ENCODE peak calls at places on chromosomes 4 and X, in eight cellular contexts. Y, B, R, O, M, E, W and G are unnamed samples.

GRCh38 chr4:138927065-138927464 is 88.5 kb upstream of the NOCT start:
- DNase-seq in W (no peak), E (no peak), O (no peak), M (no peak), B (no peak), Y (no peak), R (no peak), G (no peak)

GRCh38 chrX:15343075-15343476 is 7.8 kb upstream of the PIGA start:
- DNase-seq in W (no peak), E (no peak), Y (no peak), B (no peak), M (peak; percentile 61), O (no peak), R (no peak), G (no peak)

GRCh38 chr4:137530176-137530575 is 2.1 kb downstream of the PCDH18 start:
- DNase-seq in B (no peak), W (no peak), E (no peak), O (no peak), R (no peak), Y (no peak), M (peak; percentile 91), G (peak; percentile 42)

GRCh38 chrX:46791927-46792825 is 33.3 kb upstream of the SLC9A7 start:
- DNase-seq in B (peak; percentile 78), R (peak; percentile 73), W (peak; percentile 4), Y (peak; percentile 72), M (peak; percentile 93), O (no peak), E (no peak), G (peak; percentile 92)

GRCh38 chr4:146134761-146135160 is 40.8 kb upstream of the LSM6 start:
- DNase-seq in B (no peak), E (peak; percentile 78), W (peak; percentile 10), O (peak; percentile 16), Y (no peak), M (no peak), R (no peak), G (peak; percentile 56)

GRCh38 chr4:162853788-162854187 is 312.9 kb downstream of the NAF1 start:
- DNase-seq in E (no peak), Y (no peak), B (no peak), M (no peak), O (no peak), W (no peak), R (no peak), G (no peak)

GRCh38 chr4:105208556-105208955 is 61.9 kb downstream of the TET2 start:
- DNase-seq in Y (no peak), O (no peak), E (no peak), R (no peak), M (no peak), B (no peak), W (no peak), G (no peak)

GRCh38 chr4:14719053-14719452 is 283.2 kb upstream of the CPEB2 start:
- DNase-seq in O (no peak), E (no peak), M (peak; percentile 12), Y (no peak), B (peak; percentile 70), W (no peak), R (no peak), G (peak; percentile 91)

GRCh38 chr4:106092361-106093040 is 197.2 kb downstream of the NPNT start:
- DNase-seq in B (no peak), R (no peak), M (no peak), W (no peak), E (no peak), O (no peak), Y (no peak), G (no peak)

GRCh38 chrX:69065451-69065850 is 99.8 kb downstream of the PJA1 start:
- DNase-seq in R (no peak), O (no peak), Y (peak; percentile 32), M (peak; percentile 13), B (peak; percentile 52), E (no peak), W (no peak), G (no peak)

GRCh38 chrX:110086162-110086915 is 83.4 kb downstream of the TMEM164 start:
- DNase-seq in B (no peak), E (no peak), M (peak; percentile 23), R (no peak), Y (no peak), W (no peak), O (no peak), G (peak; percentile 21)

GRCh38 chr4:38058186-38058585 is 98.0 kb downstream of the PTTG2 start:
- DNase-seq in M (no peak), W (no peak), E (no peak), B (peak; percentile 43), O (no peak), R (no peak), Y (no peak), G (no peak)

GRCh38 chr4:1244978-1245471 is 3.9 kb downstream of the CTBP1 start:
- DNase-seq in M (no peak), B (peak; percentile 81), Y (no peak), O (no peak), E (no peak), R (no peak), W (no peak), G (no peak)

GRCh38 chr4:174604198-174604597 is 81.9 kb upstream of the HPGD start:
- DNase-seq in W (no peak), O (no peak), M (no peak), Y (peak; percentile 19), B (no peak), E (no peak), R (no peak), G (peak; percentile 19)

GRCh38 chr4:152679414-152680281 is at the start of gene TMEM154:
- DNase-seq in B (peak; percentile 91), R (no peak), W (peak; percentile 5), Y (peak; percentile 62), M (peak; percentile 67), O (peak; percentile 58), E (peak; percentile 74), G (peak; percentile 73)

GRCh38 chrX:148542481-148543255 is 42.3 kb downstream of the AFF2 start:
- DNase-seq in M (no peak), R (no peak), Y (no peak), O (no peak), W (no peak), B (no peak), E (no peak), G (no peak)

GRCh38 chr4:109553130-109553529 is 6.9 kb upstream of the MCUB start:
- DNase-seq in W (no peak), Y (no peak), B (no peak), R (no peak), M (no peak), E (no peak), O (no peak), G (no peak)

GRCh38 chr4:145756244-145756643 is 76.3 kb downstream of the C4orf51 start:
- DNase-seq in R (no peak), B (no peak), E (no peak), O (no peak), Y (no peak), M (no peak), W (no peak), G (no peak)

GRCh38 chrX:70481424-70481823 is 36.8 kb downstream of the DLG3 start:
- DNase-seq in W (no peak), M (no peak), O (no peak), B (no peak), R (no peak), E (no peak), Y (no peak), G (no peak)

GRCh38 chrX:119429471-119429870 is 30.3 kb downstream of the SLC25A43 start:
- DNase-seq in B (peak; percentile 4), W (no peak), E (no peak), O (no peak), Y (no peak), R (no peak), M (no peak), G (no peak)

GRCh38 chr4:10123227-10124101 is 6.9 kb upstream of the WDR1 start:
- DNase-seq in M (no peak), Y (no peak), E (peak; percentile 58), O (no peak), W (no peak), R (no peak), B (no peak), G (peak; percentile 65)

GRCh38 chr4:54482529-54482961 is 175.2 kb upstream of the KIT start:
- DNase-seq in W (no peak), E (no peak), O (no peak), Y (no peak), B (no peak), M (peak; percentile 52), R (no peak), G (peak; percentile 65)

GRCh38 chr4:6663596-6664393 is 23.3 kb downstream of the MRFAP1 start:
- DNase-seq in E (no peak), M (no peak), R (no peak), Y (no peak), W (no peak), B (no peak), O (no peak), G (no peak)
- H3K4me3 ChIP-seq in E (peak overlapping the region; percentile 35), M (no peak overlapping the region), R (no peak overlapping the region), Y (peak overlapping the region; percentile 8), W (no peak overlapping the region), B (no peak overlapping the region), O (peak overlapping the region; percentile 64), G (no peak overlapping the region)

GRCh38 chrX:48474127-48474526 is 1.9 kb upstream of the FTSJ1 start:
- DNase-seq in O (no peak), Y (no peak), M (no peak), W (no peak), B (no peak), R (no peak), E (no peak), G (no peak)
- TF ChIP-seq CTCF in O (no peak), Y (peak; percentile 34), M (peak; percentile 33), W (no peak), B (no peak), R (peak; percentile 37), E (no peak), G (peak; percentile 27)

GRCh38 chrX:134025986-134026731 is 40.8 kb upstream of the GPC3 start:
- DNase-seq in O (no peak), M (no peak), W (no peak), Y (no peak), E (no peak), B (no peak), R (no peak), G (no peak)
- H3K4me3 ChIP-seq in O (peak overlapping the region; percentile 38), M (no peak overlapping the region), W (no peak overlapping the region), Y (no peak overlapping the region), E (no peak overlapping the region), B (no peak overlapping the region), R (no peak overlapping the region), G (no peak overlapping the region)

GRCh38 chrX:135737361-135738071 is 24.1 kb downstream of the CT45A1 start:
- DNase-seq in B (no peak), M (no peak), O (no peak), Y (no peak), R (no peak), E (no peak), W (no peak), G (no peak)

GRCh38 chrX:135741192-135741715 is 26.7 kb downstream of the CT45A3 start:
- DNase-seq in B (no peak), E (no peak), Y (no peak), R (no peak), M (no peak), W (no peak), O (no peak), G (no peak)

DNA sequence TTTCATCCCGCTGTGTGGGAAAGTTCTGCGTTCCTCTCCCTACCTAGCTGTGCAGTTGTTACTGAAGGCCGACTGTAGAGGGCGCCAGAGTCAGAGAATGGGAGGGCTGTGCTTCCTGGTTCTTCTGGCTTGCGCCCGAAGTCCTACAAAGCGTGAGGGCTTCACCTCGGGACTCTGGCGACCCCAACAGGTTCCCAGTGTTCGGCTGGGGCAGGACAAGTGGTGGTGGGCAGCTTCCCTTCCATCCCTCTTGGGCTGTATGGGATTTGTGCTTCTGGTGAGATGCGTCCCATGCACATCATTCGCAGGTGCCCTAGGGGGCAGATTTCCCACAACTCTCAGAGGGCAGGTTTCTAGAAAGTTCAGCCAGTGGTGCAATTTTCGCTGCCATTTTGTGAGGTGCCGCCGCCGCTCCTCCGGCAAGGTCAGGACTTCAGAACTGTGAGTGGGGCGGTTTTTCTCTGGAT is 27.3 kb downstream of the CT45A3 start:
- DNase-seq in M (no peak), O (no peak), W (peak; percentile 1), E (peak; percentile 26), R (no peak), B (peak; percentile 73), Y (no peak), G (no peak)
- TF ChIP-seq CTCF in M (no peak), O (no peak), W (no peak), E (peak; percentile 21), R (peak; percentile 15), B (no peak), Y (peak; percentile 45), G (no peak)